ENCODE peak calls at places on chromosomes 3 and 15, in four cellular contexts. X is HCT116, D is HepG2, F is K562. M is an unnamed sample.

GRCh38 chr3:55159016-55159415 is 231.2 kb upstream of the LRTM1 start:
- DNase-seq in X (no peak), D (no peak), F (no peak), M (no peak)

GRCh38 chr3:160911399-160911798 is 155.4 kb downstream of the PPM1L start:
- DNase-seq in X (no peak), D (no peak), F (no peak), M (no peak)

GRCh38 chr15:74904190-74904805 is 2.4 kb downstream of the FAM219B start:
- DNase-seq in X (no peak), D (no peak), F (no peak), M (no peak)

GRCh38 chr3:187185759-187186158 is 11.5 kb upstream of the RTP1 start:
- DNase-seq in X (no peak), D (no peak), F (no peak), M (no peak)

GRCh38 chr3:143283432-143284128 is 164.0 kb downstream of the CHST2 start:
- DNase-seq in X (peak), D (no peak), F (peak), M (no peak)

GRCh38 chr15:57867970-57868791 is 161.7 kb downstream of the POLR2M start:
- DNase-seq in X (no peak), D (no peak), F (no peak), M (no peak)

GRCh38 chr15:58182460-58183163 is 44.4 kb downstream of the AQP9 start:
- DNase-seq in X (peak), D (peak), F (peak), M (peak)

GRCh38 chr3:42347928-42348327 is 62.5 kb downstream of the LYZL4 start:
- DNase-seq in X (no peak), D (no peak), F (no peak), M (no peak)

GRCh38 chr3:143037867-143038266 is 36.5 kb downstream of the U2SURP start:
- DNase-seq in X (no peak), D (no peak), F (no peak), M (no peak)

GRCh38 chr15:82647835-82648256 is 683 bp upstream of the CPEB1 start:
- DNase-seq in X (no peak), D (no peak), F (peak), M (peak)

GRCh38 chr3:55206000-55206399 is 278.1 kb upstream of the LRTM1 start:
- DNase-seq in X (no peak), D (no peak), F (no peak), M (no peak)

GRCh38 chr3:70811880-70812279 is 499.4 kb upstream of the MDFIC2 start:
- DNase-seq in X (no peak), D (no peak), F (no peak), M (no peak)

GRCh38 chr15:33145447-33145846 is 49.1 kb downstream of the FMN1 start:
- DNase-seq in X (no peak), D (no peak), F (no peak), M (no peak)

GRCh38 chr3:12049675-12050074 is 45.5 kb downstream of the SYN2 start:
- DNase-seq in X (no peak), D (no peak), F (no peak), M (no peak)

GRCh38 chr15:91407237-91407889 is 307.3 kb downstream of the SV2B start:
- DNase-seq in X (no peak), D (no peak), F (no peak), M (no peak)

GRCh38 chr3:175585898-175586297 is 726.8 kb downstream of the NAALADL2 start:
- DNase-seq in X (peak), D (no peak), F (no peak), M (no peak)

GRCh38 chr3:42979044-42979962 is at the start of gene GASK1A:
- DNase-seq in X (no peak), D (no peak), F (no peak), M (peak)

GRCh38 chr3:177475266-177475665 is 278.0 kb upstream of the TBL1XR1 start:
- DNase-seq in X (no peak), D (peak), F (no peak), M (no peak)

GRCh38 chr3:162217603-162218002 is 721.0 kb downstream of the OTOL1 start:
- DNase-seq in X (no peak), D (no peak), F (no peak), M (no peak)

GRCh38 chr3:13835246-13835645 is 44.6 kb downstream of the WNT7A start:
- DNase-seq in X (no peak), D (no peak), F (no peak), M (no peak)

GRCh38 chr15:51536965-51537574 is 85.5 kb downstream of the DMXL2 start:
- DNase-seq in X (peak), D (peak), F (peak), M (peak)

GRCh38 chr3:28824316-28824715 is 456.6 kb upstream of the RBMS3 start:
- DNase-seq in X (no peak), D (no peak), F (no peak), M (no peak)

GRCh38 chr3:186154641-186155040 is 45.8 kb upstream of the ETV5 start:
- DNase-seq in X (no peak), D (no peak), F (no peak), M (no peak)

GRCh38 chr3:76873509-76874242 is 166.2 kb upstream of the ROBO2 start:
- DNase-seq in X (no peak), D (peak), F (no peak), M (no peak)

GRCh38 chr3:169454823-169455222 is 208.7 kb downstream of the MECOM start:
- DNase-seq in X (no peak), D (no peak), F (no peak), M (no peak)

GRCh38 chr3:172622916-172623700 is 87.8 kb downstream of the NCEH1 start:
- DNase-seq in X (no peak), D (no peak), F (no peak), M (peak)

GRCh38 chr3:146217324-146217723 is 33.6 kb downstream of the PLSCR4 start:
- DNase-seq in X (no peak), D (no peak), F (no peak), M (no peak)

GRCh38 chr15:68020685-68021084 is 33.4 kb upstream of the PIAS1 start:
- DNase-seq in X (no peak), D (no peak), F (no peak), M (no peak)

GRCh38 chr15:50051811-50052419 is 67.1 kb downstream of the ATP8B4 start:
- DNase-seq in X (peak), D (peak), F (peak), M (peak)

GRCh38 chr3:130892759-130893239 is 1.1 kb upstream of the ATP2C1 start:
- DNase-seq in X (peak), D (peak), F (peak), M (peak)

GRCh38 chr3:37338500-37338899 is 164.1 kb upstream of the LRRFIP2 start:
- DNase-seq in X (no peak), D (no peak), F (no peak), M (no peak)

GRCh38 chr3:50254577-50255250 is 14.2 kb upstream of the SEMA3B start:
- DNase-seq in X (no peak), D (no peak), F (no peak), M (no peak)

GRCh38 chr15:60840703-60841411 is 361.9 kb upstream of the ICE2 start:
- DNase-seq in X (no peak), D (no peak), F (no peak), M (no peak)

GRCh38 chr3:76147846-76148245 is 362.5 kb upstream of the ZNF717 start:
- DNase-seq in X (no peak), D (no peak), F (no peak), M (no peak)

GRCh38 chr3:187318819-187319616 is 27.5 kb upstream of the MASP1 start:
- DNase-seq in X (peak), D (peak), F (peak), M (peak)

GRCh38 chr3:122284486-122284885 is 40.6 kb upstream of the CSTA start:
- DNase-seq in X (no peak), D (no peak), F (no peak), M (peak)

GRCh38 chr3:171369156-171369555 is 91.0 kb downstream of the TNIK start:
- DNase-seq in X (no peak), D (no peak), F (no peak), M (no peak)

GRCh38 chr15:100879461-100880138 is at the start of gene ALDH1A3:
- DNase-seq in X (peak), D (no peak), F (no peak), M (peak)

GRCh38 chr3:135911106-135911505 is 54.4 kb upstream of the PPP2R3A start:
- DNase-seq in X (no peak), D (no peak), F (no peak), M (no peak)

DNA sequence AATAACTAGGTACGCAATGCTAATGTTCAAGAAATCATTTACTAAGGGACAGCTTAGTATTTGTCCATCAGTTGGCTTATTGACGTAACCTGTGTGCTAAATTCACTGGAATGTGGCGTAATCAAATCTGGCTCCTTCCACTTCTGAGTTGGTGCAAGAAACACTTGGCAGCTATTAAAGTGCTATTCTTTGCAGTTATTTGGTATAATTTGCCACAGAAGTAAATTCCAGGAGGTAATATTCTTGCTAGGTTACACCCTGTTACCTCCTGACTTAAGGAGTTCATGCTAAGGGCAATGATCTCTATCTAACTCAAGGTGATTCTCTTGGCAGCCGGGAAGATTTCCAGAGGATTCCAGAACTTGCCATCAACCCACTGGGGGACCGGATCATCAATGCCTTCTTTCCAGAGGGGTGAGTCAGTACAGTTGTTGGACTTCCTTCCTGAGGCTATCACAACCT is 25.5 kb downstream of the CHP1 start:
- DNase-seq in X (no peak), D (peak), F (no peak), M (no peak)
- TF ChIP-seq REST in X (no peak), D (no peak), F (no peak), M (no peak)

DNA sequence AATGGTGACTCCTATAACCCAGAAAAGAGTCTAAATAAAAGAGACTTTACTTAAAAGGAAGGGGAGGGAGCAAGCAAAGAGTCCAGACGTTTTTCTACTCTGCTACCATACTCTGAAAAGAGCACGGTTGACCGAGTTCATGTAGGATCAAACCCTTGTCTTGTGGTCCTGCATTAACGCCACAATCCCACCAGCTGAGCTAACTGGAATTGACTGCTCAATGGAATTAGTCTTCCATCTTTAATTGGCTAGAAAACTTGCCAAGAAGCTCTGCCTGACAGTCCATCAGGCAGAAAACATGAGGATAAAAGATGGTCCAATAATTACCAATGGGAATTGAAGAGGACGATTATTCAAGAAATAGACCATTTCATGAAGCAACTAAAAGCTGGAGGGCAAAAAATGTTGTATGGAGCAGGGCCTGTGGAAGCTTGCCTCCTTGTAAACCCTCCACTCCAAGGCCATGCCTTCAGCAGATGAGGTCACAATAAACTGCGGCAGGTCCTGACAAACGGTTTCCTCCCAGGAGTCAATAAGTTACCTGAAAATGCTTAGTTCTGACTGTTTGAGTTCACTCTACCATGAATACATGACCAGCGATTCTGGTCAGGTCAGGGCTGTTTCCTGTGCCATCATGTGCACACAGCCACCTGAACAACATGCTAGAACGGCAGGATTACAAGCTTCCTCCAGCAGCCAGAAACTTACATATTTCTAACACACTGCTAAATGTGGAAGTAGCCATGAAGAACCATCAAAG is 35.6 kb upstream of the ARHGEF3 start:
- DNase-seq in X (no peak), D (no peak), F (no peak), M (no peak)
- TF ChIP-seq ELF1 in X (no peak), D (no peak), F (no peak), M (no peak)

GRCh38 chr15:85793641-85794597 is 806 bp downstream of the KLHL25 start:
- DNase-seq in X (no peak), D (peak), F (no peak), M (peak)

GRCh38 chr15:85795669-85796305 is 1.1 kb upstream of the KLHL25 start:
- DNase-seq in X (no peak), D (no peak), F (no peak), M (no peak)

GRCh38 chr15:85792872-85793621 is 1.7 kb downstream of the KLHL25 start:
- DNase-seq in X (no peak), D (no peak), F (no peak), M (no peak)

GRCh38 chr15:85794598-85795319 is at the start of gene KLHL25:
- DNase-seq in X (peak), D (peak), F (peak), M (peak)

DNA sequence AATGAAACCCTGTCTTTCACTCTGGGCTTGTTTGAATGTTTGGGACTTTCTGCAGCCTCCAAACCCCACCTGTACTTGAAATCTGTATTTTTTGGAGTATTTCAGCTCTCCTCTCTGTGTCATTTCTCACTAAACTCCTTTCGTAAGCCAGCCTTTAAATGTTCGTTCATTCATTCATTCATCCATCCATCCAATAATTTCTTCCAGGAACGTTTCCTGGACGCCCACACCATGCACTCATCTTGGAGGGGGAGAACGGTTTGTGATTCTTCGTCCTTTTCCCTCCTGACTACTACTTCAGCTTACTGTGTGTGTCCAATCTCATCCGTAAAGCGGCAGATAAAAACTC is 569 bp upstream of the KLHL25 start:
- DNase-seq in X (no peak), D (no peak), F (no peak), M (no peak)
- TF ChIP-seq REST in X (no peak), D (no peak), F (no peak), M (no peak)

GRCh38 chr15:70259640-70260066 is 161.9 kb upstream of the TLE3 start:
- DNase-seq in X (no peak), D (peak), F (peak), M (peak)
- TF ChIP-seq ELF1 in X (no peak), D (no peak), F (no peak), M (no peak)

DNA sequence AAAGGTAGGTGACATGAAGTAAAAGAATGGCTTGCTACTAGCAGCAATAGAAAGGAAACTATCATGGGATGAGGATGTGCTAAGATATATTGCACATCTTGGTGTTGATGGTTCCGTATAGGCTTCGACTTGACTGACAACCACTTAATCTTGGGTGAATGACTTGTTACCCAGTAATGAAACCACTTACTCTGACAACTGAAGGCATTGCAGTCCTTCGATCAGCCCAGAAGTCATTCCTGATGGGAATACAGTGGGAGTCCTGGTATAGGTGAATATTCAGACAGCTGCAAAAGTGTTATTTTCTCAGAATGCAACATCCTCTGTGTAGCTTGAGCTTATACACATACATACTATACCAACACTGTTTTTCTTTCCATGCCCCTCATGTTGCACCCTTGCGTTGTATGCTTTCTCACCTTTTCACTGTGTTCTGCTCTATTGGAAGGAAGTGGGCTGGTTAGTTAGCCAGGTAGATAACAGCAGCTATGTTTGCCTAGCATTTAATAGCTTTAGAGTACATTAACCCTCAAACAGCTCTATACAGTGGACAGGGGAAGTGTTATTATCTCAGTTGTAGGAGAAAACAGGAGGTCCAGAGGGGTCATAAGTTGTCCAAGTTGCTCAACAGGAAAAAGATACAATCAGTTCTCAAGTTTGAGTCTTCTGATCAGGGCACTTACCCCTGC is 376.5 kb downstream of the MFSD1 start:
- DNase-seq in X (no peak), D (no peak), F (no peak), M (no peak)
- TF ChIP-seq REST in X (no peak), D (no peak), F (no peak), M (no peak)

DNA sequence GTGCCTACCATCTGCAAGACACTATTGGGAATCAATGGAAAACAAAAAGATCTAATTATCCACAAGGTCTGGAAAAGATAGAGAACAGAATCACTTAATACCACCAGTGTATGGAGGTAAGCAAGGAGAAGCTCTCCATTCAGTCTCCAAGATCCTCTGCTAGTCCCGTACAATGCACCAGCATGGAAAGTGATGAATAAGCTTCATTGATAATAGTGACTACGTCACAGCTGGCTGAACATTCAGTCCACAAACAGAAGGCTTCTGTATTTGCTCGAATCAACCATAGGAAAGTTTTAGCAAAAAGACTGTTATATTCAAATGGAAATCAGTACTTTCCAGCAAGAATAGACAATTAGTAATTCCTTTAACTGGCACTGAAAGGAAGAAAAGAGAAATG is 42.9 kb downstream of the IGSF11 start:
- DNase-seq in X (no peak), D (no peak), F (no peak), M (no peak)
- TF ChIP-seq ELF1 in X (no peak), D (no peak), F (no peak), M (no peak)

DNA sequence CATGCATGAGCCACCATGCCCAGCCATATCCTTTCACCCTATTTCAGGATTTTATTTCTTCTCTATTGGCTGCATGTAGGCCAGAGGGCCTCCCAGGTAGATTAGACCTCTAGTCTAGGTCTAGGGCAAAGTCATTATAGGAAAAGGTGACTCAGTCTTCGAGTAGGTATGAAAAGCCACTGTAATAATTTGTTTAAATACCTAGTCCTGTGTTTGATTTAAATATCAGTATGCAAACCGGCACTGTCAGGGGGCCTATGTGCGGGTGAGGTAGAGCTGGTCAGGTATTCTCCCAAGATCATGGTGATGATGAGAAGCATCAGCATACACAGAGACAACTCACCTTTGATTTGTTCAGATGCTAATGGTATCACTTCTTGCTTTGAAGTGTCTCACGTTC is 101.4 kb upstream of the UMPS start:
- DNase-seq in X (no peak), D (no peak), F (no peak), M (no peak)
- TF ChIP-seq REST in X (no peak), D (no peak), F (no peak), M (no peak)